ENCODE peak calls at places on chromosome 6, in seven cellular contexts. F is left lung, V is endodermal cell, E is B cell, M is WTC11, Q is bronchial epithelial cell, B is natural killer cell. K is an unnamed sample.

GRCh38 chr6:108714012-108714773 is 134.0 kb upstream of the ARMC2 start:
- DNase-seq in E (no peak), F (no peak), B (no peak), V (peak; percentile 12), Q (peak; percentile 33), M (no peak), K (no peak)

GRCh38 chr6:108359901-108360882 is 65.3 kb downstream of the AFG1L start:
- DNase-seq in F (no peak), Q (no peak), B (no peak), V (no peak), E (no peak), M (no peak), K (no peak)

GRCh38 chr6:158058156-158058723 is 76.6 kb downstream of the SYNJ2 start:
- DNase-seq in Q (no peak), V (no peak), M (no peak), E (no peak), B (no peak), F (no peak), K (no peak)

GRCh38 chr6:169959129-169960002 is 207.9 kb downstream of the ERMARD start:
- DNase-seq in Q (peak; percentile 73), V (peak; percentile 45), F (peak; percentile 72), E (peak; percentile 80), M (no peak), B (peak; percentile 15), K (no peak)

GRCh38 chr6:154157082-154157481 is 118.0 kb downstream of the OPRM1 start:
- DNase-seq in B (no peak), M (no peak), F (no peak), E (no peak), Q (no peak), V (no peak), K (no peak)

GRCh38 chr6:89525786-89526562 is 93.0 kb downstream of the ANKRD6 start:
- DNase-seq in Q (no peak), M (no peak), E (no peak), B (no peak), F (no peak), V (no peak), K (no peak)

GRCh38 chr6:53506872-53507271 is 38.0 kb downstream of the GCLC start:
- DNase-seq in Q (no peak), V (no peak), E (no peak), F (no peak), M (no peak), B (no peak), K (no peak)

GRCh38 chr6:1701668-1702353 is 92.1 kb downstream of the FOXC1 start:
- DNase-seq in E (no peak), F (no peak), V (no peak), Q (peak; percentile 87), M (no peak), B (no peak), K (no peak)

GRCh38 chr6:71979911-71980310 is 93.6 kb downstream of the RIMS1 start:
- DNase-seq in E (no peak), M (no peak), V (no peak), F (no peak), B (no peak), Q (peak; percentile 56), K (no peak)

GRCh38 chr6:160992323-160993314 is 1.1 kb downstream of the MAP3K4 start:
- DNase-seq in E (no peak), M (peak; percentile 45), V (peak; percentile 80), Q (peak; percentile 71), B (no peak), F (no peak), K (no peak)

GRCh38 chr6:124795879-124796838 is 166.1 kb upstream of the RNF217 start:
- DNase-seq in E (no peak), Q (peak; percentile 11), M (peak; percentile 53), F (no peak), B (no peak), V (peak; percentile 79), K (peak; percentile 26)

GRCh38 chr6:124793406-124793805 is 168.8 kb upstream of the RNF217 start:
- DNase-seq in Q (no peak), B (no peak), F (no peak), V (no peak), E (no peak), M (no peak), K (no peak)

GRCh38 chr6:124799638-124800037 is 162.6 kb upstream of the RNF217 start:
- DNase-seq in Q (no peak), B (no peak), E (no peak), V (no peak), M (no peak), F (no peak), K (no peak)

GRCh38 chr6:124800222-124800621 is 162.0 kb upstream of the RNF217 start:
- DNase-seq in M (no peak), E (no peak), Q (no peak), F (no peak), B (no peak), V (peak; percentile 46), K (no peak)

DNA sequence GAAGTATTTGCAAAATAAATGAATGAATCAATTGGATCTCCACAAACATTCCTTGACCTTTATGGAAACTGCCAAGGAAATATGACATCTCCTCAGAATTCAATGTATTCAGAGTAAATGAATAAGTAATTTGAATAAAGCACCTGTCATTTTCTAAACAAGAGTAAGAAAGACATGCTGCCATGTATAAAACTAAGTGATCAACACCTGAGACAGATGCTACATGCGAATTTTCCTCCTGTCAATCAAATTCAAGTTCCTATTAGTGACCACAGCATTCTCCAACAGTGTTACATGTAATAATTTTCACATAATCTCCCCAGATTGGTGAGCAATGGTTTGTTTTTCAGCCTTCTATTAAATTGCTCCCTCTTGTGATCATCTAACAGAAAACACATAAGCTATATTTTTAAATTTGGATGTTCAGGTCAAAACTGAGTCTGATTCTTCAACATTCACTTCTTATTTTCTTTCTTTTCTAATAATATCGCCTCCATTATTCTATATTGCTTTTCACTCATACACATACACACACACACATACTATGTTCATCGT is 163.2 kb upstream of the RNF217 start:
- DNase-seq in B (no peak), E (no peak), F (no peak), M (no peak), Q (no peak), V (no peak), K (no peak)
- TF ChIP-seq CTCF in B (no peak), E (no peak), F (no peak), M (no peak), Q (no peak), V (peak; percentile 47), K (peak; percentile 19)

DNA sequence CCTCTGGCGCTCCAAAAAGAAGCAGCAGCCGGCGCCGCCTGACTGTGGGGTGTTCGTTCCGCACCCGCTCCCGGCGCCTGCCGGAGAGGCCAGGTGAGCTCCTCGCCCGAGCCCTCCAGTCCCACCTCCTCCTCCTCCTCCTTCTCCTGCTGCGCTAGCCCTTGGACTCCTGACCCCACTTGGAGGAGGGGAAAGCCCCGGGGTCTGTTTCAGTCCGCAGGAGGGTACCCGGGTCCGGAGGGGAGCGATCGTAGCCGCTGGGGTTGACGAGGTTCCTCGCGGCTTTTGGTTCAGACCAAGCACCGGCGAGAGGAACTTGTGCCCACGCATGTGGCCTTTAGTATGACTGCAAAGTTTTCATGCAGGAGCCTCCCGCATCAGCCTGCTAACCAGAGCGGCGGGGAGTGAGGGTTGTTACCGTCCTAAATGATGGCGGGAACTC is 493 bp downstream of the CRYBG1 start:
- DNase-seq in Q (peak; percentile 48), M (peak; percentile 44), V (peak; percentile 81), B (peak; percentile 20), E (peak; percentile 56), F (peak; percentile 83), K (no peak)
- TF ChIP-seq CTCF in Q (no peak), M (no peak), V (no peak), B (no peak), E (no peak), F (no peak), K (no peak)

DNA sequence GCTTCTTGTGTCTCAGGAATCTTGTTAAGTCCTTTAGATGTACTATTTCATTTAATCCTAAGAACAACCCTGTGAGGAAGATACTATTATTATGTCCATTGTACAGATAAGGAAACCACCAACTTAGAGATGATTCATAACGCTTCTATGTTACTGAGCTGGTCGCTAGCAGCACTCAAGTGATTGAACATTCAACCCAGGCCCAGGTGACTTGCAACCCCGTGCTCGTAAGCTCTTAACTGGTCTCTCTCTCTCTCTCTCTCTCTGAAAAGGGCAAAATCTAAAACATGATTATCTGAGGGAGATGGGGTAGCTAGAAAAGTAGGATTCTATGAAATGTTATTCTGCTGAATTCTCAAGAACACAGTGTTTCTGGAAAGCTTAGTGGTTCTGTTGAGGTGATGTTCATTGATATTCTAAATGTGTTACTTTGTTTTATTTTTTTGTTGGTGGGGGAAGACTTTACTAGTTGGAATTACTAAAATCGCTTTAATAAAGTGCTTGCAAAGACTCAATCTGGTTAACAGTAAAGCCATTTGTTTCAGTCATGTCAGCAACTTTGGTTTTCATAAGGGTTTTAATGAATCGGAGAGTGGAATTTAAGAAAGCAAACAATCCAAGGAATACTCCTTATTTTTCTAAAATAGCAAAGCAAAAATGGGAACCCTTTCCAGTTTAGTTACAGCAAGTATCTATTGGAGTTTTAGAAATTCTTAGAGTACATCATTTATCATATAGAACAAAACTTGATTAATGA is 265.0 kb upstream of the TAB2 start:
- DNase-seq in F (no peak), M (no peak), Q (no peak), V (no peak), B (no peak), E (no peak), K (no peak)
- TF ChIP-seq CTCF in F (no peak), M (no peak), Q (no peak), V (no peak), B (no peak), E (no peak), K (no peak)

GRCh38 chr6:144325232-144325631 is 40.1 kb downstream of the UTRN start:
- DNase-seq in V (no peak), E (no peak), Q (no peak), F (no peak), M (no peak), B (no peak), K (no peak)

GRCh38 chr6:144320746-144321145 is 35.6 kb downstream of the UTRN start:
- DNase-seq in B (no peak), M (no peak), Q (no peak), F (no peak), V (no peak), E (no peak), K (no peak)

GRCh38 chr6:144319193-144319592 is 34.1 kb downstream of the UTRN start:
- DNase-seq in B (no peak), V (no peak), E (no peak), M (no peak), F (no peak), Q (no peak), K (no peak)

GRCh38 chr6:144317736-144318135 is 32.6 kb downstream of the UTRN start:
- DNase-seq in E (no peak), M (no peak), F (no peak), B (no peak), V (no peak), Q (no peak), K (no peak)

DNA sequence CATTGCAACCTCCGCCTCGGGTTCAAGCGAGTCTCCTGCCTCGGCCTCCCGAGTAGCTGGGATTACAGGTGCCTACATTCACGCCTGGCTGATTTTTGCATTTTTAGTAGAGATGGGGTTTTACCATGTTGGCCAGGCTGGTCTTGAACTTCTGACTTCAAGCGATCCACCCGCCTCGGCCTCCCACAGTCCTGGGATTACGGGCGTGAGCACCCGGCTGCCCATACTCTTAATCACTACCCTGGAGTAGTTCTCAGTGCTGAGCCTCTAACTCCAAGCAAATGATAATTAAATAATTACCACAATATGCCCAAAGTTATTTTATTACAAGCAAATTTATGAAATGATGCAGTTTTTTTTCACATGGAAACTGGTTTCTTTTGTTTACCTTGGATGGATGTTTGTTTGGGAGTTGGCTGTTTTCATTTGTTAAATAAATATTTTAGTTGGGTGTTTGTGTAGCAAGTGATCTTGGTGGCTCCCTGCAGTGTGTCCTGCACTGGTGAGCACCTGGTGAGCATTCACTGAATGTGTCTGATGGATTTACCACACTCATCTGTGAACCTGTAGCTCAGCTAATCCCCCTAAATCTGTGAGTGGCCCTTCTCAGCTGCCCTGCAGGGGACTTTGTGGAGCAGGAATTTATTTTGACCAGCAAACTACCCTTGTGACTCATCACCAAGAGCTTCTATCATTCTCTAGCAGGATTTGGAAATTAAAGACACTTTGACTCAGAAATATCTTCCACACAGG is 36.9 kb downstream of the UTRN start:
- DNase-seq in V (peak; percentile 71), B (no peak), Q (no peak), E (no peak), F (no peak), M (no peak), K (no peak)
- TF ChIP-seq CTCF in V (no peak), B (no peak), Q (no peak), E (no peak), F (no peak), M (no peak), K (no peak)

K was measured in progenitor cell of endocrine pancreas.